ENCODE peak calls at places on chromosome 12, in seven cellular contexts. Z is body of pancreas, H is dorsolateral prefrontal cortex, D is endothelial cell, K is stomach, G is retinal pigment epithelial cell, A is OCI-LY7. J is an unnamed sample.

GRCh38 chr12:20950248-20950647 is 139.7 kb downstream of the SLCO1B3 start:
- DNase-seq in Z (peak), H (no peak), D (no peak), K (no peak), G (no peak), A (peak), J (peak)

GRCh38 chr12:122080149-122081107 is 1.9 kb downstream of the MLXIP start:
- DNase-seq in Z (peak), H (no peak), D (no peak), K (peak), G (peak), A (no peak), J (no peak)

GRCh38 chr12:33486058-33486457 is 46.4 kb upstream of the SYT10 start:
- DNase-seq in Z (no peak), H (no peak), D (no peak), K (no peak), G (no peak), A (no peak), J (no peak)

GRCh38 chr12:400828-401227 is 616 bp upstream of the CCDC77 start:
- DNase-seq in Z (no peak), H (no peak), D (no peak), K (no peak), G (no peak), A (no peak), J (no peak)

GRCh38 chr12:125403145-125403789 is 338.0 kb downstream of the AACS start:
- DNase-seq in Z (peak), H (no peak), D (peak), K (no peak), G (no peak), A (peak), J (peak)

GRCh38 chr12:16272222-16272621 is 5.3 kb downstream of the SLC15A5 start:
- DNase-seq in Z (no peak), H (no peak), D (no peak), K (no peak), G (no peak), A (no peak), J (no peak)

GRCh38 chr12:92108651-92109050 is 37.0 kb downstream of the BTG1 start:
- DNase-seq in Z (no peak), H (no peak), D (no peak), K (no peak), G (no peak), A (no peak), J (no peak)

GRCh38 chr12:124720019-124720686 is 143.5 kb downstream of the SCARB1 start:
- DNase-seq in Z (no peak), H (no peak), D (no peak), K (no peak), G (peak), A (no peak), J (no peak)

GRCh38 chr12:93136243-93137015 is 207.3 kb upstream of the EEA1 start:
- DNase-seq in Z (no peak), H (no peak), D (no peak), K (no peak), G (no peak), A (no peak), J (no peak)

GRCh38 chr12:54026640-54027441 is 1.4 kb upstream of the HOXC6 start:
- DNase-seq in Z (no peak), H (no peak), D (no peak), K (no peak), G (no peak), A (no peak), J (no peak)

GRCh38 chr12:1465990-1466389 is 128.4 kb downstream of the FBXL14 start:
- DNase-seq in Z (no peak), H (no peak), D (no peak), K (no peak), G (no peak), A (no peak), J (no peak)

GRCh38 chr12:60308366-60309000 is 712.7 kb downstream of the SLC16A7 start:
- DNase-seq in Z (no peak), H (no peak), D (no peak), K (no peak), G (no peak), A (no peak), J (no peak)

GRCh38 chr12:77540097-77540496 is 290.6 kb upstream of the NAV3 start:
- DNase-seq in Z (no peak), H (no peak), D (no peak), K (no peak), G (no peak), A (no peak), J (no peak)

GRCh38 chr12:75908961-75909699 is 122.4 kb downstream of the PHLDA1 start:
- DNase-seq in Z (peak), H (peak), D (peak), K (peak), G (no peak), A (no peak), J (no peak)

GRCh38 chr12:117028254-117028653 is 71.0 kb downstream of the TESC start:
- DNase-seq in Z (peak), H (peak), D (no peak), K (peak), G (no peak), A (no peak), J (no peak)

GRCh38 chr12:41439134-41439533 is 251.0 kb downstream of the PDZRN4 start:
- DNase-seq in Z (no peak), H (no peak), D (no peak), K (no peak), G (no peak), A (peak), J (no peak)

GRCh38 chr12:49698619-49699545 is 8.3 kb downstream of the FMNL3 start:
- DNase-seq in Z (peak), H (no peak), D (peak), K (no peak), G (no peak), A (peak), J (peak)

GRCh38 chr12:113960030-113960429 is 6.1 kb downstream of the RBM19 start:
- DNase-seq in Z (peak), H (no peak), D (no peak), K (no peak), G (no peak), A (no peak), J (no peak)

GRCh38 chr12:117134059-117134458 is 34.8 kb upstream of the TESC start:
- DNase-seq in Z (no peak), H (peak), D (no peak), K (no peak), G (no peak), A (no peak), J (no peak)

GRCh38 chr12:125983094-125983783 is 918.0 kb downstream of the AACS start:
- DNase-seq in Z (peak), H (peak), D (no peak), K (peak), G (no peak), A (no peak), J (no peak)

GRCh38 chr12:88896958-88897357 is 316.7 kb upstream of the KITLG start:
- DNase-seq in Z (no peak), H (no peak), D (no peak), K (no peak), G (no peak), A (no peak), J (no peak)

GRCh38 chr12:22283006-22283506 is 51.5 kb downstream of the ST8SIA1 start:
- DNase-seq in Z (no peak), H (no peak), D (no peak), K (no peak), G (peak), A (no peak), J (no peak)

GRCh38 chr12:68279227-68280054 is 26.0 kb upstream of the IL22 start:
- DNase-seq in Z (peak), H (no peak), D (no peak), K (no peak), G (no peak), A (no peak), J (no peak)

GRCh38 chr12:121916719-121917118 is 1.7 kb upstream of the CFAP251 start:
- DNase-seq in Z (peak), H (no peak), D (peak), K (no peak), G (no peak), A (peak), J (no peak)

DNA sequence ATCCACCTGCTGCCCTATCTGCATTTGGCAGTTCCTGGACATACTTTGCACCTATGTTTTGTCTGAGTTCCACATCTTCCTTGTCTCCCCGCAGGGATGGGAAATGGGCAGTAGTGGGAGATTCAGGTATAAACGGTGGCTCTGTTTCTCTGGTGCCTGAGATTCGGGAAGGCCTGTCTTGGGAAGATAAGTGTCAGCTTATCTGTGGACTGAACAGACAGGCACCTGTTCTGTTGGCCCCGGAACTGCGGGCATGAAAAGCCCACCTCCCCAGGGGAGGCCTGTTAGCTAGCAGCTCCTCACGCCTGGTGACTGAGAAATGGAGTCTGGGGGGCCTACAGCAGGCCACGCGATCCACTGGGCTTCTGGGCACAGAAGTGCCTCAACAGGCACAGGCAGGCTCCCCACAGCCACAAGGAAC is 5.8 kb downstream of the PHB2 start:
- DNase-seq in Z (no peak), H (no peak), D (no peak), K (no peak), G (no peak), A (no peak), J (no peak)
- TF ChIP-seq CTCF in Z (no peak), H (no peak), D (no peak), K (no peak), G (no peak), A (no peak), J (no peak)

GRCh38 chr12:13435535-13435934 is 239.0 kb downstream of the EMP1 start:
- DNase-seq in Z (no peak), H (no peak), D (no peak), K (no peak), G (no peak), A (no peak), J (no peak)

GRCh38 chr12:13431041-13431440 is 234.5 kb downstream of the EMP1 start:
- DNase-seq in Z (no peak), H (no peak), D (no peak), K (no peak), G (no peak), A (no peak), J (no peak)

GRCh38 chr12:13436182-13436581 is 239.7 kb downstream of the EMP1 start:
- DNase-seq in Z (no peak), H (no peak), D (no peak), K (no peak), G (no peak), A (no peak), J (no peak)

GRCh38 chr12:13436696-13437391 is 240.3 kb downstream of the EMP1 start:
- DNase-seq in Z (peak), H (no peak), D (no peak), K (peak), G (no peak), A (no peak), J (no peak)

GRCh38 chr12:13433768-13434167 is 237.2 kb downstream of the EMP1 start:
- DNase-seq in Z (no peak), H (no peak), D (no peak), K (no peak), G (no peak), A (no peak), J (no peak)
- TF ChIP-seq CTCF in Z (no peak), H (no peak), D (no peak), K (no peak), G (no peak), A (no peak), J (no peak)

DNA sequence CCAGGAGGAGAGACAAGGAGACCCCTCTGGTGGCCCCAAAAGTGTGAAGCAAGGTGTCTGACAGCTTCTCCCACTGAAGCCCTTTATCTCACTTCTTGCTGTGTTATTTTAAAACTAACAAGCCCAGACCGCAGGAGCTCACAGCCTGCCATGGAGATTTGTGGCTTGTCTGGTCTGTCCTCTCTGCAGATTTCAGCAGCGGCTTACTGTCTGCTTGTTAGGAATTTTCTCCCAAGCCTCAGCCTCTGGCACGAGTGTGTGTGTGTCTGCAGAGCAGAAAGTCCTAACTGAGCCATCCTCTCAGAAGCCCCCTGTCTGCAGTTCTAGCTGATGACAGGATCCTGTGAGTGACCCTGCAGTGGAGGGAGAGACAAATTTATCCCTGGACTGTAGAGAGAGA is 87.9 kb upstream of the HSPB8 start:
- DNase-seq in Z (no peak), H (no peak), D (no peak), K (no peak), G (no peak), A (no peak), J (no peak)
- TF ChIP-seq CTCF in Z (no peak), H (no peak), D (no peak), K (no peak), G (no peak), A (no peak), J (no peak)

GRCh38 chr12:26304273-26304672 is 108.9 kb downstream of the SSPN start:
- DNase-seq in Z (no peak), H (no peak), D (no peak), K (no peak), G (no peak), A (no peak), J (no peak)

GRCh38 chr12:26309646-26310045 is 114.3 kb downstream of the SSPN start:
- DNase-seq in Z (no peak), H (no peak), D (no peak), K (no peak), G (no peak), A (no peak), J (no peak)
- TF ChIP-seq CTCF in Z (peak), H (no peak), D (no peak), K (no peak), G (no peak), A (no peak), J (no peak)

GRCh38 chr12:26978801-26979200 is 35.4 kb downstream of the TM7SF3 start:
- DNase-seq in Z (no peak), H (no peak), D (no peak), K (no peak), G (no peak), A (no peak), J (no peak)

GRCh38 chr12:26979733-26980132 is 34.5 kb downstream of the TM7SF3 start:
- DNase-seq in Z (no peak), H (no peak), D (no peak), K (no peak), G (no peak), A (no peak), J (no peak)

GRCh38 chr12:26987634-26988424 is 26.4 kb downstream of the TM7SF3 start:
- DNase-seq in Z (peak), H (no peak), D (no peak), K (no peak), G (no peak), A (no peak), J (peak)

GRCh38 chr12:26988703-26989102 is 25.5 kb downstream of the TM7SF3 start:
- DNase-seq in Z (no peak), H (no peak), D (no peak), K (no peak), G (no peak), A (no peak), J (no peak)

DNA sequence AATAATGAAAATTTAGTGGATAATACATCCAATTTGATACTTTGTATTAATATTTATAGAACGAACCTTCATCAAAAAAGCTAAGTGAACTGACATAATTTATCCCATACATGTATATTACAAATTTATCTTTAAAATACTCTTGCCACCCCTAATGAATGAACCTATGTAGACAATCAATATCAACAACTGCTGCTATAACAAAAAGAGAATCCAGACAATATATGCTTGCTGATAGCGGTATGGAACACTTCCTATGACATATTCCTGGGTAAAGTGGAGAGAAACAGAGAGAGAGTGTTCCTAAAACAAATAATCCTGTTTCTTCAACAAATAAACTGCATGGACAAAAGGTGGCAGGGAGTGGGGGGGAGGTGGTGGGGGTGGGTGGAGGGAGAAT is 31.3 kb downstream of the TM7SF3 start:
- DNase-seq in Z (no peak), H (no peak), D (no peak), K (no peak), G (no peak), A (no peak), J (no peak)
- TF ChIP-seq CTCF in Z (no peak), H (no peak), D (no peak), K (no peak), G (no peak), A (no peak), J (no peak)

J was measured in GM10248.